ENCODE peak calls at places on chromosomes 5 and 9, in six cellular contexts. One of them, this sample, is unnamed.

GRCh38 chr5:141094481-141095262 is at the start of gene PCDHB2:
- DNase-seq in HCEC 1CT: peak
- DNase-seq in anterior cingulate cortex: no peak
- DNase-seq in AG08396: peak
- DNase-seq in neural progenitor cell: peak
- DNase-seq in HT-29: no peak
- DNase-seq in this sample: peak

GRCh38 chr9:2615532-2615931 is 6.1 kb upstream of the VLDLR start:
- DNase-seq in HT-29: no peak
- DNase-seq in anterior cingulate cortex: no peak
- DNase-seq in HCEC 1CT: no peak
- DNase-seq in AG08396: no peak
- DNase-seq in neural progenitor cell: no peak
- DNase-seq in this sample: no peak

GRCh38 chr5:57383093-57383861 is 99.3 kb downstream of the ACTBL2 start:
- DNase-seq in AG08396: peak
- DNase-seq in HCEC 1CT: peak
- DNase-seq in neural progenitor cell: no peak
- DNase-seq in anterior cingulate cortex: no peak
- DNase-seq in HT-29: peak
- DNase-seq in this sample: peak

GRCh38 chr9:133716564-133717112 is 21.5 kb downstream of the SARDH start:
- DNase-seq in anterior cingulate cortex: no peak
- DNase-seq in AG08396: no peak
- DNase-seq in HT-29: no peak
- DNase-seq in HCEC 1CT: no peak
- DNase-seq in neural progenitor cell: no peak
- DNase-seq in this sample: no peak

GRCh38 chr5:154374264-154374663 is 71.5 kb upstream of the SAP30L start:
- DNase-seq in AG08396: no peak
- DNase-seq in neural progenitor cell: no peak
- DNase-seq in HCEC 1CT: no peak
- DNase-seq in HT-29: no peak
- DNase-seq in anterior cingulate cortex: no peak
- DNase-seq in this sample: no peak

GRCh38 chr9:128732576-128732975 is 8.6 kb upstream of the ZDHHC12 start:
- DNase-seq in AG08396: no peak
- DNase-seq in HCEC 1CT: no peak
- DNase-seq in neural progenitor cell: no peak
- DNase-seq in HT-29: no peak
- DNase-seq in anterior cingulate cortex: no peak
- DNase-seq in this sample: no peak

GRCh38 chr5:107705390-107706014 is 34.8 kb upstream of the EFNA5 start:
- DNase-seq in AG08396: peak
- DNase-seq in HT-29: no peak
- DNase-seq in anterior cingulate cortex: no peak
- DNase-seq in HCEC 1CT: peak
- DNase-seq in neural progenitor cell: no peak
- DNase-seq in this sample: peak

GRCh38 chr9:121537283-121537682 is 37.6 kb upstream of the GGTA1 start:
- DNase-seq in HT-29: no peak
- DNase-seq in HCEC 1CT: no peak
- DNase-seq in anterior cingulate cortex: peak
- DNase-seq in neural progenitor cell: no peak
- DNase-seq in AG08396: no peak
- DNase-seq in this sample: no peak

GRCh38 chr5:81825237-81825636 is 74.3 kb upstream of the SSBP2 start:
- DNase-seq in AG08396: peak
- DNase-seq in HT-29: peak
- DNase-seq in HCEC 1CT: peak
- DNase-seq in neural progenitor cell: no peak
- DNase-seq in anterior cingulate cortex: no peak
- DNase-seq in this sample: peak

GRCh38 chr9:35115680-35116538 is at the start of gene ATOSB:
- DNase-seq in HCEC 1CT: peak
- DNase-seq in HT-29: peak
- DNase-seq in AG08396: peak
- DNase-seq in neural progenitor cell: peak
- DNase-seq in anterior cingulate cortex: peak
- DNase-seq in this sample: peak

GRCh38 chr5:73305386-73305785 is 132.4 kb downstream of the TMEM174 start:
- DNase-seq in AG08396: no peak
- DNase-seq in HT-29: no peak
- DNase-seq in anterior cingulate cortex: no peak
- DNase-seq in HCEC 1CT: no peak
- DNase-seq in neural progenitor cell: no peak
- DNase-seq in this sample: no peak

GRCh38 chr5:5221731-5222130 is 81.6 kb downstream of the ADAMTS16 start:
- DNase-seq in HCEC 1CT: no peak
- DNase-seq in neural progenitor cell: no peak
- DNase-seq in AG08396: no peak
- DNase-seq in anterior cingulate cortex: no peak
- DNase-seq in HT-29: no peak
- DNase-seq in this sample: peak

GRCh38 chr5:142114686-142115085 is 6.1 kb downstream of the NDFIP1 start:
- DNase-seq in HT-29: no peak
- DNase-seq in neural progenitor cell: no peak
- DNase-seq in AG08396: no peak
- DNase-seq in HCEC 1CT: no peak
- DNase-seq in anterior cingulate cortex: no peak
- DNase-seq in this sample: no peak

GRCh38 chr9:106312913-106313312 is 550.1 kb upstream of the ZNF462 start:
- DNase-seq in anterior cingulate cortex: no peak
- DNase-seq in HCEC 1CT: no peak
- DNase-seq in HT-29: no peak
- DNase-seq in neural progenitor cell: no peak
- DNase-seq in AG08396: no peak
- DNase-seq in this sample: no peak

GRCh38 chr9:99050292-99050911 is 54.5 kb upstream of the TGFBR1 start:
- DNase-seq in HT-29: no peak
- DNase-seq in HCEC 1CT: peak
- DNase-seq in AG08396: peak
- DNase-seq in anterior cingulate cortex: no peak
- DNase-seq in neural progenitor cell: no peak
- DNase-seq in this sample: peak

GRCh38 chr5:125263346-125263745 is 516.9 kb upstream of the ZNF608 start:
- DNase-seq in AG08396: no peak
- DNase-seq in HT-29: no peak
- DNase-seq in HCEC 1CT: no peak
- DNase-seq in anterior cingulate cortex: no peak
- DNase-seq in neural progenitor cell: no peak
- DNase-seq in this sample: no peak

GRCh38 chr5:62621280-62621679 is 42.7 kb downstream of the LRRC70 start:
- DNase-seq in AG08396: no peak
- DNase-seq in neural progenitor cell: peak
- DNase-seq in HT-29: no peak
- DNase-seq in anterior cingulate cortex: no peak
- DNase-seq in HCEC 1CT: no peak
- DNase-seq in this sample: no peak

GRCh38 chr5:71719092-71719964 is at the start of gene CARTPT:
- DNase-seq in neural progenitor cell: peak
- DNase-seq in HT-29: no peak
- DNase-seq in anterior cingulate cortex: no peak
- DNase-seq in AG08396: peak
- DNase-seq in HCEC 1CT: no peak
- DNase-seq in this sample: peak

GRCh38 chr9:121819511-121820231 is 168.2 kb downstream of the DAB2IP start:
- DNase-seq in anterior cingulate cortex: no peak
- DNase-seq in HT-29: no peak
- DNase-seq in AG08396: peak
- DNase-seq in neural progenitor cell: peak
- DNase-seq in HCEC 1CT: peak
- DNase-seq in this sample: peak

GRCh38 chr5:141260458-141261237 is 15.5 kb downstream of the PCDHB15 start:
- DNase-seq in HCEC 1CT: no peak
- DNase-seq in HT-29: no peak
- DNase-seq in AG08396: no peak
- DNase-seq in anterior cingulate cortex: no peak
- DNase-seq in neural progenitor cell: peak
- DNase-seq in this sample: peak

GRCh38 chr5:35826561-35826960 is 30.1 kb upstream of the IL7R start:
- DNase-seq in anterior cingulate cortex: no peak
- DNase-seq in neural progenitor cell: no peak
- DNase-seq in HCEC 1CT: no peak
- DNase-seq in AG08396: no peak
- DNase-seq in HT-29: no peak
- DNase-seq in this sample: no peak

GRCh38 chr9:133927041-133927440 is 65.1 kb downstream of the VAV2 start:
- DNase-seq in anterior cingulate cortex: no peak
- DNase-seq in neural progenitor cell: no peak
- DNase-seq in AG08396: no peak
- DNase-seq in HT-29: no peak
- DNase-seq in HCEC 1CT: no peak
- DNase-seq in this sample: no peak

GRCh38 chr5:89396262-89396975 is 513.4 kb upstream of the MEF2C start:
- DNase-seq in HCEC 1CT: peak
- DNase-seq in HT-29: no peak
- DNase-seq in anterior cingulate cortex: no peak
- DNase-seq in neural progenitor cell: no peak
- DNase-seq in AG08396: no peak
- DNase-seq in this sample: peak

GRCh38 chr5:174837919-174838902 is 113.8 kb downstream of the MSX2 start:
- DNase-seq in AG08396: no peak
- DNase-seq in anterior cingulate cortex: peak
- DNase-seq in neural progenitor cell: peak
- DNase-seq in HT-29: no peak
- DNase-seq in HCEC 1CT: no peak
- DNase-seq in this sample: peak

GRCh38 chr5:113507601-113508000 is 5.9 kb upstream of the YTHDC2 start:
- DNase-seq in HCEC 1CT: no peak
- DNase-seq in anterior cingulate cortex: no peak
- DNase-seq in neural progenitor cell: no peak
- DNase-seq in HT-29: no peak
- DNase-seq in AG08396: no peak
- DNase-seq in this sample: no peak

GRCh38 chr9:93869863-93870262 is 85.3 kb downstream of the BARX1 start:
- DNase-seq in anterior cingulate cortex: no peak
- DNase-seq in AG08396: no peak
- DNase-seq in HT-29: no peak
- DNase-seq in HCEC 1CT: no peak
- DNase-seq in neural progenitor cell: no peak
- DNase-seq in this sample: no peak

GRCh38 chr5:167244583-167244982 is 1046.9 kb upstream of the WWC1 start:
- DNase-seq in neural progenitor cell: peak
- DNase-seq in HT-29: no peak
- DNase-seq in anterior cingulate cortex: no peak
- DNase-seq in AG08396: no peak
- DNase-seq in HCEC 1CT: no peak
- DNase-seq in this sample: peak

GRCh38 chr9:130453487-130453886 is 8.7 kb downstream of the ASS1 start:
- DNase-seq in HT-29: peak
- DNase-seq in anterior cingulate cortex: no peak
- DNase-seq in HCEC 1CT: no peak
- DNase-seq in neural progenitor cell: no peak
- DNase-seq in AG08396: no peak
- DNase-seq in this sample: no peak

GRCh38 chr5:169006878-169007790 is 293.8 kb downstream of the SLIT3 start:
- DNase-seq in HT-29: peak
- DNase-seq in AG08396: no peak
- DNase-seq in neural progenitor cell: no peak
- DNase-seq in anterior cingulate cortex: no peak
- DNase-seq in HCEC 1CT: no peak
- DNase-seq in this sample: peak

GRCh38 chr9:111399772-111400563 is 69.9 kb upstream of the OR2K2 start:
- DNase-seq in HCEC 1CT: peak
- DNase-seq in anterior cingulate cortex: no peak
- DNase-seq in neural progenitor cell: peak
- DNase-seq in AG08396: no peak
- DNase-seq in HT-29: peak
- DNase-seq in this sample: no peak

GRCh38 chr9:80605129-80605528 is 1033.4 kb downstream of the TLE4 start:
- DNase-seq in anterior cingulate cortex: no peak
- DNase-seq in AG08396: peak
- DNase-seq in HCEC 1CT: peak
- DNase-seq in HT-29: peak
- DNase-seq in neural progenitor cell: peak
- DNase-seq in this sample: peak

This sample was measured in foreskin fibroblast.